ENCODE peak calls at places on chromosomes 1 and 21, in four cellular contexts. One of them, this sample, is unnamed.

GRCh38 chr1:66576645-66577044 is 42.7 kb downstream of the SGIP1 start:
- DNase-seq in OCI-LY7: no peak
- DNase-seq in cardiac muscle cell: peak
- DNase-seq in stimulated activated CD4-positive, alpha-beta T cell treated with anti-CD3 and anti-CD28 coated beads, Interleukin-12 subunit alpha, Interleukin-12 subunit beta, amount 100 ng/mL, for 48 hours: no peak
- DNase-seq in this sample: no peak

GRCh38 chr21:42047821-42048613 is 23.1 kb upstream of the UMODL1 start:
- DNase-seq in stimulated activated CD4-positive, alpha-beta T cell treated with anti-CD3 and anti-CD28 coated beads, Interleukin-12 subunit alpha, Interleukin-12 subunit beta, amount 100 ng/mL, for 48 hours: no peak
- DNase-seq in cardiac muscle cell: no peak
- DNase-seq in OCI-LY7: no peak
- DNase-seq in this sample: peak

GRCh38 chr1:35637401-35637809 is 3.9 kb downstream of the PSMB2 start:
- DNase-seq in cardiac muscle cell: no peak
- DNase-seq in OCI-LY7: peak
- DNase-seq in stimulated activated CD4-positive, alpha-beta T cell treated with anti-CD3 and anti-CD28 coated beads, Interleukin-12 subunit alpha, Interleukin-12 subunit beta, amount 100 ng/mL, for 48 hours: no peak
- DNase-seq in this sample: peak

GRCh38 chr1:33332881-33333280 is 12.0 kb upstream of the A3GALT2 start:
- DNase-seq in stimulated activated CD4-positive, alpha-beta T cell treated with anti-CD3 and anti-CD28 coated beads, Interleukin-12 subunit alpha, Interleukin-12 subunit beta, amount 100 ng/mL, for 48 hours: no peak
- DNase-seq in cardiac muscle cell: no peak
- DNase-seq in OCI-LY7: no peak
- DNase-seq in this sample: no peak

GRCh38 chr1:229407206-229408026 is 26.5 kb downstream of the ACTA1 start:
- DNase-seq in OCI-LY7: no peak
- DNase-seq in cardiac muscle cell: no peak
- DNase-seq in stimulated activated CD4-positive, alpha-beta T cell treated with anti-CD3 and anti-CD28 coated beads, Interleukin-12 subunit alpha, Interleukin-12 subunit beta, amount 100 ng/mL, for 48 hours: no peak
- DNase-seq in this sample: no peak

GRCh38 chr1:208029381-208030319 is 118.7 kb upstream of the CD34 start:
- DNase-seq in stimulated activated CD4-positive, alpha-beta T cell treated with anti-CD3 and anti-CD28 coated beads, Interleukin-12 subunit alpha, Interleukin-12 subunit beta, amount 100 ng/mL, for 48 hours: no peak
- DNase-seq in OCI-LY7: no peak
- DNase-seq in cardiac muscle cell: no peak
- DNase-seq in this sample: no peak

GRCh38 chr1:182905321-182905720 is 47.6 kb downstream of the SHCBP1L start:
- DNase-seq in stimulated activated CD4-positive, alpha-beta T cell treated with anti-CD3 and anti-CD28 coated beads, Interleukin-12 subunit alpha, Interleukin-12 subunit beta, amount 100 ng/mL, for 48 hours: no peak
- DNase-seq in OCI-LY7: no peak
- DNase-seq in cardiac muscle cell: no peak
- DNase-seq in this sample: no peak

GRCh38 chr1:21294266-21295058 is 4.2 kb upstream of the ECE1 start:
- DNase-seq in stimulated activated CD4-positive, alpha-beta T cell treated with anti-CD3 and anti-CD28 coated beads, Interleukin-12 subunit alpha, Interleukin-12 subunit beta, amount 100 ng/mL, for 48 hours: peak
- DNase-seq in OCI-LY7: peak
- DNase-seq in cardiac muscle cell: peak
- DNase-seq in this sample: peak

GRCh38 chr1:109814223-109814622 is 50.5 kb upstream of the EPS8L3 start:
- DNase-seq in OCI-LY7: no peak
- DNase-seq in cardiac muscle cell: no peak
- DNase-seq in stimulated activated CD4-positive, alpha-beta T cell treated with anti-CD3 and anti-CD28 coated beads, Interleukin-12 subunit alpha, Interleukin-12 subunit beta, amount 100 ng/mL, for 48 hours: no peak
- DNase-seq in this sample: no peak

GRCh38 chr1:241706967-241707366 is 54.9 kb downstream of the WDR64 start:
- DNase-seq in cardiac muscle cell: no peak
- DNase-seq in stimulated activated CD4-positive, alpha-beta T cell treated with anti-CD3 and anti-CD28 coated beads, Interleukin-12 subunit alpha, Interleukin-12 subunit beta, amount 100 ng/mL, for 48 hours: no peak
- DNase-seq in OCI-LY7: no peak
- DNase-seq in this sample: no peak

This sample was measured in MV-4-11.